ENCODE peak calls at places on chromosomes 16 and 17, in ten cellular contexts. One of them, this sample, is unnamed.

GRCh38 chr17:68776451-68776850 is 175.3 kb upstream of the FAM20A start:
- DNase-seq in HCT116: no peak
- DNase-seq in sigmoid colon: no peak
- DNase-seq in spleen: no peak
- DNase-seq in SK-N-SH: no peak
- DNase-seq in GM23338: no peak
- DNase-seq in stomach: no peak
- DNase-seq in HL-60: no peak
- DNase-seq in breast epithelium: no peak
- DNase-seq in Panc1: no peak
- DNase-seq in this sample: no peak

GRCh38 chr17:44527102-44527501 is 23.9 kb upstream of the GPATCH8 start:
- DNase-seq in HCT116: no peak
- DNase-seq in sigmoid colon: no peak
- DNase-seq in spleen: no peak
- DNase-seq in SK-N-SH: no peak
- DNase-seq in GM23338: no peak
- DNase-seq in stomach: no peak
- DNase-seq in HL-60: no peak
- DNase-seq in breast epithelium: no peak
- DNase-seq in Panc1: no peak
- DNase-seq in this sample: no peak

GRCh38 chr16:53822936-53823529 is 119.1 kb downstream of the FTO start:
- DNase-seq in HCT116: no peak
- DNase-seq in sigmoid colon: no peak
- DNase-seq in spleen: no peak
- DNase-seq in SK-N-SH: no peak
- DNase-seq in GM23338: no peak
- DNase-seq in stomach: no peak
- DNase-seq in HL-60: no peak
- DNase-seq in breast epithelium: no peak
- DNase-seq in Panc1: no peak
- DNase-seq in this sample: no peak

GRCh38 chr16:47694543-47694942 is 233.4 kb downstream of the PHKB start:
- DNase-seq in HCT116: no peak
- DNase-seq in sigmoid colon: no peak
- DNase-seq in spleen: no peak
- DNase-seq in SK-N-SH: no peak
- DNase-seq in GM23338: peak; percentile 55
- DNase-seq in stomach: no peak
- DNase-seq in HL-60: no peak
- DNase-seq in breast epithelium: no peak
- DNase-seq in Panc1: no peak
- DNase-seq in this sample: no peak

GRCh38 chr16:13390093-13390985 is 488.9 kb downstream of the SHISA9 start:
- DNase-seq in HCT116: no peak
- DNase-seq in sigmoid colon: no peak
- DNase-seq in spleen: no peak
- DNase-seq in SK-N-SH: no peak
- DNase-seq in GM23338: no peak
- DNase-seq in stomach: no peak
- DNase-seq in HL-60: no peak
- DNase-seq in breast epithelium: no peak
- DNase-seq in Panc1: no peak
- DNase-seq in this sample: no peak

GRCh38 chr17:81253358-81254131 is 14.4 kb downstream of the NDUFAF8 start:
- DNase-seq in HCT116: no peak
- DNase-seq in sigmoid colon: no peak
- DNase-seq in spleen: no peak
- DNase-seq in SK-N-SH: peak; percentile 92
- DNase-seq in GM23338: no peak
- DNase-seq in stomach: peak; percentile 57
- DNase-seq in HL-60: peak; percentile 33
- DNase-seq in breast epithelium: no peak
- DNase-seq in Panc1: peak; percentile 15
- DNase-seq in this sample: peak; percentile 40

GRCh38 chr17:74354123-74354522 is 7.5 kb downstream of the BTBD17 start:
- DNase-seq in HCT116: peak; percentile 74
- DNase-seq in sigmoid colon: no peak
- DNase-seq in spleen: peak; percentile 88
- DNase-seq in SK-N-SH: peak; percentile 94
- DNase-seq in GM23338: peak; percentile 91
- DNase-seq in stomach: peak; percentile 34
- DNase-seq in HL-60: peak; percentile 77
- DNase-seq in breast epithelium: no peak
- DNase-seq in Panc1: peak; percentile 22
- DNase-seq in this sample: peak; percentile 55

GRCh38 chr17:34000639-34001038 is 254.4 kb upstream of the CCL2 start:
- DNase-seq in HCT116: no peak
- DNase-seq in sigmoid colon: no peak
- DNase-seq in spleen: no peak
- DNase-seq in SK-N-SH: no peak
- DNase-seq in GM23338: no peak
- DNase-seq in stomach: no peak
- DNase-seq in HL-60: no peak
- DNase-seq in breast epithelium: no peak
- DNase-seq in Panc1: no peak
- DNase-seq in this sample: no peak

GRCh38 chr16:17358846-17359245 is 111.9 kb downstream of the XYLT1 start:
- DNase-seq in HCT116: no peak
- DNase-seq in sigmoid colon: no peak
- DNase-seq in spleen: no peak
- DNase-seq in SK-N-SH: no peak
- DNase-seq in GM23338: no peak
- DNase-seq in stomach: no peak
- DNase-seq in HL-60: no peak
- DNase-seq in breast epithelium: no peak
- DNase-seq in Panc1: no peak
- DNase-seq in this sample: no peak

GRCh38 chr17:60168654-60169053 is 18.9 kb downstream of the CA4 start:
- DNase-seq in HCT116: no peak
- DNase-seq in sigmoid colon: no peak
- DNase-seq in spleen: no peak
- DNase-seq in SK-N-SH: peak; percentile 17
- DNase-seq in GM23338: no peak
- DNase-seq in stomach: no peak
- DNase-seq in HL-60: no peak
- DNase-seq in breast epithelium: no peak
- DNase-seq in Panc1: no peak
- DNase-seq in this sample: no peak

GRCh38 chr17:18323007-18323406 is 7.9 kb downstream of the SMCR8 start:
- DNase-seq in HCT116: no peak
- DNase-seq in sigmoid colon: peak; percentile 25
- DNase-seq in spleen: peak; percentile 44
- DNase-seq in SK-N-SH: no peak
- DNase-seq in GM23338: no peak
- DNase-seq in stomach: no peak
- DNase-seq in HL-60: no peak
- DNase-seq in breast epithelium: no peak
- DNase-seq in Panc1: no peak
- DNase-seq in this sample: no peak

GRCh38 chr17:80836971-80837481 is 154.6 kb upstream of the CHMP6 start:
- DNase-seq in HCT116: no peak
- DNase-seq in sigmoid colon: no peak
- DNase-seq in spleen: peak; percentile 66
- DNase-seq in SK-N-SH: peak; percentile 61
- DNase-seq in GM23338: no peak
- DNase-seq in stomach: no peak
- DNase-seq in HL-60: no peak
- DNase-seq in breast epithelium: no peak
- DNase-seq in Panc1: no peak
- DNase-seq in this sample: no peak

GRCh38 chr17:48030531-48030930 is 7.1 kb downstream of the COPZ2 start:
- DNase-seq in HCT116: no peak
- DNase-seq in sigmoid colon: no peak
- DNase-seq in spleen: no peak
- DNase-seq in SK-N-SH: no peak
- DNase-seq in GM23338: no peak
- DNase-seq in stomach: no peak
- DNase-seq in HL-60: no peak
- DNase-seq in breast epithelium: no peak
- DNase-seq in Panc1: no peak
- DNase-seq in this sample: no peak

GRCh38 chr17:29945281-29945680 is 3.8 kb downstream of the EFCAB5 start:
- DNase-seq in HCT116: no peak
- DNase-seq in sigmoid colon: no peak
- DNase-seq in spleen: no peak
- DNase-seq in SK-N-SH: no peak
- DNase-seq in GM23338: no peak
- DNase-seq in stomach: no peak
- DNase-seq in HL-60: no peak
- DNase-seq in breast epithelium: no peak
- DNase-seq in Panc1: no peak
- DNase-seq in this sample: no peak

GRCh38 chr16:49054606-49055005 is 227.0 kb downstream of the CBLN1 start:
- DNase-seq in HCT116: no peak
- DNase-seq in sigmoid colon: no peak
- DNase-seq in spleen: no peak
- DNase-seq in SK-N-SH: no peak
- DNase-seq in GM23338: no peak
- DNase-seq in stomach: no peak
- DNase-seq in HL-60: no peak
- DNase-seq in breast epithelium: no peak
- DNase-seq in Panc1: no peak
- DNase-seq in this sample: no peak

GRCh38 chr16:1777375-1778199 is 4.7 kb upstream of the MRPS34 start:
- DNase-seq in HCT116: no peak
- DNase-seq in sigmoid colon: no peak
- DNase-seq in spleen: no peak
- DNase-seq in SK-N-SH: no peak
- DNase-seq in GM23338: no peak
- DNase-seq in stomach: no peak
- DNase-seq in HL-60: no peak
- DNase-seq in breast epithelium: no peak
- DNase-seq in Panc1: no peak
- DNase-seq in this sample: no peak
- TF ChIP-seq POLR2AphosphoS5 in HCT116: no peak
- TF ChIP-seq POLR2AphosphoS5 in sigmoid colon: no peak
- TF ChIP-seq POLR2AphosphoS5 in spleen: peak; percentile 64
- TF ChIP-seq POLR2AphosphoS5 in SK-N-SH: no peak
- TF ChIP-seq POLR2AphosphoS5 in GM23338: peak; percentile 30
- TF ChIP-seq POLR2AphosphoS5 in stomach: no peak
- TF ChIP-seq POLR2AphosphoS5 in HL-60: peak; percentile 49
- TF ChIP-seq POLR2AphosphoS5 in breast epithelium: no peak
- TF ChIP-seq POLR2AphosphoS5 in Panc1: peak; percentile 51
- TF ChIP-seq POLR2AphosphoS5 in this sample: no peak

DNA sequence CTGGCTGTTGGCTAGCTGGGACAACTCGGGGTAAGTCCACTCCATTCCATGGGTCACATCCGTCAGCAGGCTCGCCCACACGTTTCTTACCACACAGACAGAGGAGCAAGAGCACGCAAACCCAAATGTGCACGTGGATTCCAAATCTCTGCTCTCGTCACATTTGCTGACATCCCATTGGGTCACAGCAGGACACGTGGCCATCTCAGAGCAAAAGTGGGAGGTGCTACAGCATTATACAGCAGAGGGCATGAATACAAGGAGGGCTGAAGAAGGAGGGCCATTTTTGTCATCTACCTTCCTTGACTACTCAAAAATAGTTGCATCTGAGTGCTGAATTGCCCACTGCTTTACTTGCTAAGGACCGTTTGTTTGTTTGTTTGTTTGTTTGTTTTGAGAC is 84.7 kb downstream of the RBBP6 start:
- DNase-seq in HCT116: no peak
- DNase-seq in sigmoid colon: no peak
- DNase-seq in spleen: no peak
- DNase-seq in SK-N-SH: no peak
- DNase-seq in GM23338: peak; percentile 18
- DNase-seq in stomach: no peak
- DNase-seq in HL-60: no peak
- DNase-seq in breast epithelium: no peak
- DNase-seq in Panc1: no peak
- DNase-seq in this sample: no peak
- H3K27ac ChIP-seq in HCT116: no peak overlapping the region
- H3K27ac ChIP-seq in sigmoid colon: no peak overlapping the region
- H3K27ac ChIP-seq in spleen: no peak overlapping the region
- H3K27ac ChIP-seq in SK-N-SH: no peak overlapping the region
- H3K27ac ChIP-seq in GM23338: no peak overlapping the region
- H3K27ac ChIP-seq in stomach: no peak overlapping the region
- H3K27ac ChIP-seq in HL-60: no peak overlapping the region
- H3K27ac ChIP-seq in breast epithelium: no peak overlapping the region
- H3K27ac ChIP-seq in Panc1: no peak overlapping the region
- H3K27ac ChIP-seq in this sample: no peak overlapping the region

GRCh38 chr17:75393523-75394331 is 11.8 kb downstream of the GRB2 start:
- DNase-seq in HCT116: peak; percentile 95
- DNase-seq in sigmoid colon: peak; percentile 99
- DNase-seq in spleen: peak; percentile 99
- DNase-seq in SK-N-SH: peak; percentile 98
- DNase-seq in GM23338: peak; percentile 100
- DNase-seq in stomach: peak; percentile 98
- DNase-seq in HL-60: peak; percentile 99
- DNase-seq in breast epithelium: peak; percentile 92
- DNase-seq in Panc1: peak; percentile 77
- DNase-seq in this sample: peak; percentile 99
- TF ChIP-seq POLR2AphosphoS5 in HCT116: peak; percentile 90
- TF ChIP-seq POLR2AphosphoS5 in sigmoid colon: peak; percentile 87
- TF ChIP-seq POLR2AphosphoS5 in spleen: peak; percentile 84
- TF ChIP-seq POLR2AphosphoS5 in SK-N-SH: peak; percentile 98
- TF ChIP-seq POLR2AphosphoS5 in GM23338: peak; percentile 82
- TF ChIP-seq POLR2AphosphoS5 in stomach: peak; percentile 72
- TF ChIP-seq POLR2AphosphoS5 in HL-60: no peak
- TF ChIP-seq POLR2AphosphoS5 in breast epithelium: no peak
- TF ChIP-seq POLR2AphosphoS5 in Panc1: peak; percentile 86
- TF ChIP-seq POLR2AphosphoS5 in this sample: peak; percentile 89

GRCh38 chr17:77212081-77212832 is 71.5 kb downstream of the SEC14L1 start:
- DNase-seq in HCT116: no peak
- DNase-seq in sigmoid colon: peak; percentile 56
- DNase-seq in spleen: no peak
- DNase-seq in SK-N-SH: no peak
- DNase-seq in GM23338: no peak
- DNase-seq in stomach: no peak
- DNase-seq in HL-60: no peak
- DNase-seq in breast epithelium: no peak
- DNase-seq in Panc1: no peak
- DNase-seq in this sample: peak; percentile 48

GRCh38 chr17:77214328-77214727 is 73.6 kb downstream of the SEC14L1 start:
- DNase-seq in HCT116: no peak
- DNase-seq in sigmoid colon: peak; percentile 27
- DNase-seq in spleen: no peak
- DNase-seq in SK-N-SH: no peak
- DNase-seq in GM23338: no peak
- DNase-seq in stomach: no peak
- DNase-seq in HL-60: no peak
- DNase-seq in breast epithelium: no peak
- DNase-seq in Panc1: no peak
- DNase-seq in this sample: no peak

GRCh38 chr17:77211681-77212080 is 70.9 kb downstream of the SEC14L1 start:
- DNase-seq in HCT116: no peak
- DNase-seq in sigmoid colon: no peak
- DNase-seq in spleen: no peak
- DNase-seq in SK-N-SH: no peak
- DNase-seq in GM23338: no peak
- DNase-seq in stomach: no peak
- DNase-seq in HL-60: no peak
- DNase-seq in breast epithelium: no peak
- DNase-seq in Panc1: no peak
- DNase-seq in this sample: no peak

GRCh38 chr17:77213778-77214132 is 73.0 kb downstream of the SEC14L1 start:
- DNase-seq in HCT116: no peak
- DNase-seq in sigmoid colon: peak; percentile 61
- DNase-seq in spleen: no peak
- DNase-seq in SK-N-SH: peak; percentile 42
- DNase-seq in GM23338: no peak
- DNase-seq in stomach: no peak
- DNase-seq in HL-60: no peak
- DNase-seq in breast epithelium: no peak
- DNase-seq in Panc1: no peak
- DNase-seq in this sample: no peak

GRCh38 chr17:77212833-77213777 is 72.3 kb downstream of the SEC14L1 start:
- DNase-seq in HCT116: no peak
- DNase-seq in sigmoid colon: no peak
- DNase-seq in spleen: no peak
- DNase-seq in SK-N-SH: no peak
- DNase-seq in GM23338: no peak
- DNase-seq in stomach: no peak
- DNase-seq in HL-60: no peak
- DNase-seq in breast epithelium: no peak
- DNase-seq in Panc1: no peak
- DNase-seq in this sample: no peak
- H3K27ac ChIP-seq in HCT116: no peak overlapping the region
- H3K27ac ChIP-seq in sigmoid colon: peak overlapping the region; percentile 27
- H3K27ac ChIP-seq in spleen: no peak overlapping the region
- H3K27ac ChIP-seq in SK-N-SH: no peak overlapping the region
- H3K27ac ChIP-seq in GM23338: no peak overlapping the region
- H3K27ac ChIP-seq in stomach: no peak overlapping the region
- H3K27ac ChIP-seq in HL-60: no peak overlapping the region
- H3K27ac ChIP-seq in breast epithelium: no peak overlapping the region
- H3K27ac ChIP-seq in Panc1: no peak overlapping the region
- H3K27ac ChIP-seq in this sample: peak overlapping the region; percentile 71

This sample was measured in transverse colon.